ENCODE peak calls at places on chromosomes 13 and 19, in four cellular contexts. One of them, this sample, is unnamed.

GRCh38 chr13:75685239-75685697 is 49.1 kb downstream of the LMO7 start:
- DNase-seq in HepG2: peak
- DNase-seq in GM12878: no peak
- DNase-seq in K562: no peak
- DNase-seq in this sample: no peak

GRCh38 chr19:4069331-4069959 is 2.7 kb upstream of the ZBTB7A start:
- DNase-seq in HepG2: no peak
- DNase-seq in GM12878: no peak
- DNase-seq in K562: no peak
- DNase-seq in this sample: no peak

GRCh38 chr13:99978781-99979452 is 2.7 kb upstream of the ZIC2 start:
- DNase-seq in HepG2: no peak
- DNase-seq in GM12878: no peak
- DNase-seq in K562: no peak
- DNase-seq in this sample: no peak

GRCh38 chr13:113762075-113762474 is 3.0 kb downstream of the TMEM255B start:
- DNase-seq in HepG2: no peak
- DNase-seq in GM12878: no peak
- DNase-seq in K562: no peak
- DNase-seq in this sample: no peak

GRCh38 chr13:114166381-114167131 is 12.5 kb upstream of the CFAP97D2 start:
- DNase-seq in HepG2: no peak
- DNase-seq in GM12878: no peak
- DNase-seq in K562: no peak
- DNase-seq in this sample: no peak

GRCh38 chr19:22945560-22945959 is 57.4 kb downstream of the ZNF728 start:
- DNase-seq in HepG2: no peak
- DNase-seq in GM12878: no peak
- DNase-seq in K562: peak
- DNase-seq in this sample: peak

GRCh38 chr19:27746691-27747380 is 1466.1 kb downstream of the UQCRFS1 start:
- DNase-seq in HepG2: no peak
- DNase-seq in GM12878: no peak
- DNase-seq in K562: peak
- DNase-seq in this sample: peak

GRCh38 chr19:56725829-56726424 is 54.4 kb upstream of the ZNF835 start:
- DNase-seq in HepG2: no peak
- DNase-seq in GM12878: no peak
- DNase-seq in K562: no peak
- DNase-seq in this sample: no peak

GRCh38 chr13:85386424-85386823 is 412.8 kb downstream of the SLITRK6 start:
- DNase-seq in HepG2: peak
- DNase-seq in GM12878: no peak
- DNase-seq in K562: no peak
- DNase-seq in this sample: no peak

GRCh38 chr19:49680473-49681351 is 3.6 kb downstream of the PRMT1 start:
- DNase-seq in HepG2: peak
- DNase-seq in GM12878: no peak
- DNase-seq in K562: peak
- DNase-seq in this sample: peak

GRCh38 chr19:34963531-34964406 is at the start of gene ZNF792:
- DNase-seq in HepG2: peak
- DNase-seq in GM12878: no peak
- DNase-seq in K562: peak
- DNase-seq in this sample: peak

GRCh38 chr13:85497652-85498051 is 301.6 kb downstream of the SLITRK6 start:
- DNase-seq in HepG2: no peak
- DNase-seq in GM12878: no peak
- DNase-seq in K562: no peak
- DNase-seq in this sample: no peak

GRCh38 chr19:6038634-6039405 is 60.9 kb upstream of the RANBP3 start:
- DNase-seq in HepG2: no peak
- DNase-seq in GM12878: peak
- DNase-seq in K562: no peak
- DNase-seq in this sample: no peak

GRCh38 chr13:57136093-57136492 is 4.6 kb upstream of the PRR20A start:
- DNase-seq in HepG2: no peak
- DNase-seq in GM12878: no peak
- DNase-seq in K562: no peak
- DNase-seq in this sample: no peak

DNA sequence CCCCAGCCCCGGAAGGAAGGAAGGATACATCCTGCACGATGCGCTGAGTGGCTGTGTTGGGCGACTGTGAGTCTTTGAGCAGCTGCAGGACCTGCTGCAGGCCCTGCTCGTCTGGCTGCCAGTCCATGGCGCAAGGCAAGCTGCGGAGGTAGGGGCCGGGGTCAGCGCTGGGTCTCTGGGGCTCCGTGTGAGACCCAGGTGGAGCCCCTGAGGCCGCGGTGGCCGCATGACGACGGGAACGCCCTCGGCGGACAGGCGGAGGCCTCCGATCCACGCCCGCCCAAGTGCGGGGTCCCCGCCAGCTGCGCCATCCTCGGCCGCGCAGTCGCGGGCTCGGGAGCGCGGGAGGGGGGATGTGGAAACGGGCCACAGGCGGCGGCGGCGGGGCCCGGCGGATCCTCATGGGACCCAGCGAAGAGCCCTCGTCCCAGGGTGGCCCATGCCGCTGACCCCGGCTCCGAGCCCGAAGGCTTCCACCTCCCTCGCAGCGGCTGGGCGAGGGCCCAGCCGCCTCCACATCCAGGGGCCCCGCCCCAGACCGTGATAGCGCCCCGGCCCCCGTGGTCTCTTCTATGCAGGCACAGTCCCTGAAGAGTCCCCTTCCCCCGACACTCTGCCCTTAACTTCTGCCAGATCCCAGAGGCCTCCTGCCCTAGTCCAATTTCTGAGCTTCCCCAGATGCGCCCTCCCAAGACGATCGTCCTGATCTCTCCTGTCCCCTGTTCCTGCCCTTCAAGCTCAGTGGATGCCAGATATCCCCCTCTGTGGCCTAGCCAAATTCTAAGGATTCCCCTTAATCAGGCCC is 2.7 kb downstream of the TNPO2 start:
- DNase-seq in HepG2: no peak
- DNase-seq in GM12878: no peak
- DNase-seq in K562: peak
- DNase-seq in this sample: no peak
- TF ChIP-seq TARDBP in HepG2: no peak
- TF ChIP-seq TARDBP in GM12878: no peak
- TF ChIP-seq TARDBP in K562: no peak
- TF ChIP-seq TARDBP in this sample: no peak

GRCh38 chr13:107373551-107373950 is 805.6 kb upstream of the ARGLU1 start:
- DNase-seq in HepG2: no peak
- DNase-seq in GM12878: no peak
- DNase-seq in K562: no peak
- DNase-seq in this sample: peak
- TF ChIP-seq SP1 in HepG2: no peak
- TF ChIP-seq SP1 in GM12878: no peak
- TF ChIP-seq SP1 in K562: no peak
- TF ChIP-seq SP1 in this sample: no peak

GRCh38 chr13:108326318-108326717 is 56.8 kb downstream of the TNFSF13B start:
- DNase-seq in HepG2: peak
- DNase-seq in GM12878: peak
- DNase-seq in K562: no peak
- DNase-seq in this sample: no peak
- TF ChIP-seq TARDBP in HepG2: no peak
- TF ChIP-seq TARDBP in GM12878: no peak
- TF ChIP-seq TARDBP in K562: no peak
- TF ChIP-seq TARDBP in this sample: no peak

DNA sequence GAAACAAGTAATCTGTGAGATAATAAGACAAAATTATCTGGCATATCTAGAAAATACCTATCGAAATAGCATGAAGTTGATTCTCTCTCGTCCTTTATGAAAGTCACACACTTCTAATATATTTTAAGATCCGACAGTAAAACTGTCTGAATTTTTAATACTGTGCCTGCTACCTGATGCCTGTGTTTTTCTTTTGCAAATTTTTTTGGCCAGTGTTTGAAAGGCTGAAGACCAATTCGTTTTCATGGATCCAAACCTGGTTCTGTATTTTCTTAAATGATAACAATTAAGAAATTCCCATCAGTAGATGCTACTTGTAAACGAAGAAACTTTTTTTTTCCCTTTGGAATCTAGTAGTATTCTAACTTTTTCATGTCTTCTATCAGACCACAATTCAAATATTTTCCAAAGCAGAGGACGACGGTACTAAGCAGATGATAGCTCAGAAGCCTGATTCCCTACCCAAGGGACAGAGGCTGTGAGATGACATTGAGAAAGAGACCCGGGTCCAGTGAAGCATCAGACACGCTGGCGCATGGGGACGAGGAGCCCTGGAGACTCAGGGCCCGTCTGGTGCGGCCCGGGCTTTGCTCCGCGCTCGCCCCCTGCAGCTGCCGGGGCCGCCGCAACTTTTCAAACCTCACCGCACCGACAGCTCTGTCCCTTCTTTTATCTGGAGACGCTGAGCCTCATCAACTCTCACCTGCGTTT is 49.5 kb upstream of the PABPC3 start:
- DNase-seq in HepG2: no peak
- DNase-seq in GM12878: no peak
- DNase-seq in K562: no peak
- DNase-seq in this sample: peak
- TF ChIP-seq SP1 in HepG2: no peak
- TF ChIP-seq SP1 in GM12878: no peak
- TF ChIP-seq SP1 in K562: no peak
- TF ChIP-seq SP1 in this sample: no peak

DNA sequence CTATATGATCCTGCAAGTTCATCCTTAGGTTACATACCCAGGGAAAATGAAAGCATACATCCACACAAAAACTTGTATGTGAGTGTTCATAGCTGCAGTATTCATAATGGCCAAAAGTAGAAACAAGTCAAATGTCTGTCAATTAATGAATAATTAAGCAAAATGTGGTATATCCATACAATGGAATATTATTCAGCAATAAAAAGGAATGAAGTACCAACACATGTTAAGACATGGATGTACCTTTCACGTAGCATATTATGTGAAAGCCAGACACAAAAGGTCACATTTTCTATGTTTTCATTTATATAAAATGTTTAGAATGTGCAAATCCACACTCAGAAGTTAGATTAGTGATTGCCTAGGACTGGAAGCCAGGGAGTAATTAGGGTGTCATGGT is 75.4 kb downstream of the ZNF429 start:
- DNase-seq in HepG2: no peak
- DNase-seq in GM12878: no peak
- DNase-seq in K562: no peak
- DNase-seq in this sample: no peak
- TF ChIP-seq TARDBP in HepG2: no peak
- TF ChIP-seq TARDBP in GM12878: no peak
- TF ChIP-seq TARDBP in K562: no peak
- TF ChIP-seq TARDBP in this sample: no peak

DNA sequence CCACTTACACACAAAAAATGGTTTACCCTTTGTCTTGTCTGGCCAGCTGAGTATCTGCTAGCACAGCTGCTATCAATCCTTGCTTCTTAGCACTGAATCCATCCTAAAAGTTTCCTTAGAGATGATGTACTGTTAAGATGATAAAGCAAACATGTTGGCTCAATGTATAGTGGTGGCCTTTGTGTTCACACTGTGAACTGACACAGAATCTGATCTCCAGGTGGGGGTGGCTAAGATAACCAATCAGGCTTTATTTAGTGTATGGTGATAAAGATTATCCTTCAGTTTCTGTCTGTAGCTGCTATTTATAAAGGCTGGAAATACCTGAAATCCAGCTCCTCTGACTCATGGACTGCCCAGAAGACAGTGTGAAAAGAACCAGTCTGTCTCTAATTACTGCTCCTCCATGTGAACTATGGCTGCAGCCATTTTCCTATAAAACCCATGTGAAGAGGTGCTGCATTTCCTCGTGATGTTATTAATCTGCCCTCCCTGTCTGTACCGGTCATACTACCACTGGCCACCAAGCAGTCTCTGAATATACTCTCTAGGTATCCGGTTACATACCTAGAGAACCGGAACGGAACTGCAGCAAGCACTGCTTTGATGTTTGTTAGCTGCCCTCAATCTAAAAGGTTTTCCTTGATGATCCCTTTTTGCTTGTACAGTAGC is 238.1 kb downstream of the LHFPL6 start:
- DNase-seq in HepG2: peak
- DNase-seq in GM12878: no peak
- DNase-seq in K562: no peak
- DNase-seq in this sample: peak
- TF ChIP-seq SP1 in HepG2: no peak
- TF ChIP-seq SP1 in GM12878: no peak
- TF ChIP-seq SP1 in K562: no peak
- TF ChIP-seq SP1 in this sample: no peak

DNA sequence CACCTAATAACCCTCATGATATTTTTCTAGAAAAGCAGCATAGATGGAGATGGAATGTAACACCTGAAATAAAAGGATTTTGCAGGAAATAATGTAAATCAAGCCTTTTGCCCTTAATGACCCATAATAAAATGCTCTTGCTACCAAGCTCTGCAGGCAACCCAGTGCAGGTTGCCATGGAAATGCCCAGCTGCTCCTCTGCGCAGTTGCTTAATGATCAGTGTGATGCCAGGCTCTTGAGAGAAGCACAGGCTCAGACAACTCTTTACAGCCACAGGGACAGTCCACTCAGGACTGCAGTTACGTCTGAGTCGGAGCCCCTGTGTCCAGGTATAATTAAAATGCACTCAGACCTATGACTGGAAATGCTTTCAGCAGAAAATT is 165.5 kb downstream of the LACC1 start:
- DNase-seq in HepG2: no peak
- DNase-seq in GM12878: no peak
- DNase-seq in K562: no peak
- DNase-seq in this sample: no peak
- TF ChIP-seq TARDBP in HepG2: no peak
- TF ChIP-seq TARDBP in GM12878: no peak
- TF ChIP-seq TARDBP in K562: no peak
- TF ChIP-seq TARDBP in this sample: no peak

DNA sequence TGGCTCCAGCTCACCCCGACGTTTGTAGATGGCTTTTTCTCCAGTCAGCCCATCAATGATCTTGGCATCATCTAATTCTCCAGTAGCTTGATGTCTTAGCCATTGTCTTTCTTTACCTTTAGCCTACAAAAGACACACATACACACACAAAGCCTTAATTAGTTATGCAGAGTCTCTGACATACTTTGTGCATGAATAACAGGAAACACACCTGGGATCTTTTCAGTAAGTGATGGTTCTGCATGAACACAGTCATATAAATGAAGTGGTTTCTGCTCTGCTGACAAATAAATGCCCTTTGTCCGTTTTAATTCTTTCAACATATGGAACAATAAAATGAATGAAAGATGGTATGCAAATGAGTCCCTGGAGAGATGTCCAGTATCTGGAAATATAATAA is 133.3 kb downstream of the RGCC start:
- DNase-seq in HepG2: no peak
- DNase-seq in GM12878: no peak
- DNase-seq in K562: no peak
- DNase-seq in this sample: no peak
- TF ChIP-seq SP1 in HepG2: no peak
- TF ChIP-seq SP1 in GM12878: no peak
- TF ChIP-seq SP1 in K562: no peak
- TF ChIP-seq SP1 in this sample: no peak

This sample was measured in HEK293T.